ENCODE peak calls at places on chromosomes 12 and 14, in seven cellular contexts. I is transverse colon; J is D721Med; H is HL-60; D is AG09319; G is PC-3; A is CD8-positive, alpha-beta T cell. B is an unnamed sample.

GRCh38 chr12:79329933-79330332 is 360.8 kb downstream of the PAWR start:
- DNase-seq in I (no peak), J (no peak), H (no peak), D (no peak), G (peak; percentile 9), A (no peak), B (no peak)

GRCh38 chr14:60095781-60096450 is 4.2 kb downstream of the PCNX4 start:
- DNase-seq in I (no peak), J (no peak), H (no peak), D (no peak), G (peak; percentile 79), A (no peak), B (no peak)

GRCh38 chr12:77060136-77060882 is 5.1 kb downstream of the E2F7 start:
- DNase-seq in I (no peak), J (no peak), H (peak; percentile 74), D (no peak), G (no peak), A (no peak), B (peak; percentile 49)

GRCh38 chr12:118645219-118645618 is 268.9 kb downstream of the SUDS3 start:
- DNase-seq in I (no peak), J (no peak), H (no peak), D (no peak), G (peak; percentile 25), A (no peak), B (no peak)

GRCh38 chr12:49322708-49323523 is at the start of gene TROAP:
- DNase-seq in I (peak; percentile 98), J (peak; percentile 98), H (peak; percentile 99), D (peak; percentile 94), G (peak; percentile 99), A (peak; percentile 96), B (peak; percentile 99)

GRCh38 chr14:87944987-87945604 is 47.9 kb downstream of the GALC start:
- DNase-seq in I (no peak), J (no peak), H (no peak), D (peak; percentile 34), G (peak; percentile 66), A (no peak), B (peak; percentile 5)

GRCh38 chr14:67820428-67820881 is 876 bp downstream of the RAD51B start:
- DNase-seq in I (peak; percentile 36), J (no peak), H (peak; percentile 7), D (no peak), G (peak; percentile 13), A (no peak), B (peak; percentile 30)

GRCh38 chr14:74649673-74650072 is 37.6 kb upstream of the LTBP2 start:
- DNase-seq in I (no peak), J (no peak), H (no peak), D (no peak), G (peak; percentile 7), A (no peak), B (no peak)

GRCh38 chr14:90518941-90519256 is 122.1 kb downstream of the CALM1 start:
- DNase-seq in I (peak; percentile 54), J (no peak), H (peak; percentile 23), D (no peak), G (peak; percentile 52), A (peak; percentile 60), B (peak; percentile 68)

GRCh38 chr12:6042447-6042846 is 82.0 kb downstream of the VWF start:
- DNase-seq in I (no peak), J (no peak), H (no peak), D (no peak), G (no peak), A (no peak), B (no peak)

GRCh38 chr14:81221579-81222102 is 882 bp upstream of the GTF2A1 start:
- DNase-seq in I (no peak), J (no peak), H (no peak), D (no peak), G (no peak), A (no peak), B (no peak)

GRCh38 chr14:100898935-100899840 is 4.3 kb downstream of the RTL1 start:
- DNase-seq in I (no peak), J (no peak), H (no peak), D (no peak), G (no peak), A (no peak), B (no peak)

GRCh38 chr14:70780396-70781075 is 28.8 kb downstream of the MAP3K9 start:
- DNase-seq in I (peak; percentile 27), J (no peak), H (peak; percentile 45), D (no peak), G (no peak), A (no peak), B (peak; percentile 61)

GRCh38 chr12:80769553-80770140 is 52.9 kb downstream of the MYF5 start:
- DNase-seq in I (no peak), J (no peak), H (no peak), D (no peak), G (no peak), A (no peak), B (no peak)

GRCh38 chr14:103546651-103547454 is 15.6 kb downstream of the BAG5 start:
- DNase-seq in I (peak; percentile 79), J (peak; percentile 97), H (peak; percentile 60), D (no peak), G (peak; percentile 76), A (peak; percentile 80), B (peak; percentile 91)

GRCh38 chr14:67941456-67942018 is 122.0 kb downstream of the RAD51B start:
- DNase-seq in I (no peak), J (no peak), H (no peak), D (no peak), G (peak; percentile 20), A (no peak), B (no peak)

GRCh38 chr12:64699504-64700115 is 59.6 kb downstream of the GNS start:
- DNase-seq in I (no peak), J (no peak), H (peak; percentile 83), D (no peak), G (no peak), A (no peak), B (no peak)

GRCh38 chr12:19533567-19533966 is 94.3 kb downstream of the AEBP2 start:
- DNase-seq in I (no peak), J (no peak), H (no peak), D (no peak), G (no peak), A (no peak), B (no peak)

DNA sequence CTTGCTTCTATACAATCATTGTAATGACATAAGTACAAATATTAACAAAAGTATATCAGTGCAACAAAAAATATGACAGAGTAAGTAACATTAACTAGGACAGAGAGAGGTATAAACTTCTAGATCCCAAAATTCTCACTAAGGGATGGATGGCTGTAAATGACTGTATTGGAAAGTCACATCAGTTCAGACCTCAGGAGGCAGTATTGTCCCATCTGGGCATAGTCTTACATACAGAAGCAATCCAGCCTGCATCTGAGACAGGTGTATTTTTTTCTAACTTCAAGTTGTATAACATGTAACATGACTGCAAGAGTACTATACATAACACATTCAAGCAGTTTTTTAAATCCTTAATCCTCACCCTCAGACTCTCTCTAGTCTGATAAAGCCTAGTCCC is 99.0 kb downstream of the GARIN6 start:
- DNase-seq in I (no peak), J (no peak), H (no peak), D (no peak), G (peak; percentile 34), A (no peak), B (no peak)
- TF ChIP-seq CTCF in I (no peak), J (no peak), H (no peak), D (no peak), G (peak; percentile 38), A (no peak), B (no peak)

GRCh38 chr14:35211067-35211466 is 81.1 kb upstream of the PSMA6 start:
- DNase-seq in I (no peak), J (no peak), H (no peak), D (no peak), G (no peak), A (no peak), B (no peak)
- TF ChIP-seq CTCF in I (no peak), J (no peak), H (no peak), D (no peak), G (no peak), A (no peak), B (no peak)

GRCh38 chr14:35218963-35219362 is 73.2 kb upstream of the PSMA6 start:
- DNase-seq in I (no peak), J (no peak), H (no peak), D (no peak), G (no peak), A (no peak), B (no peak)

GRCh38 chr14:35213869-35214387 is 78.3 kb upstream of the PSMA6 start:
- DNase-seq in I (no peak), J (no peak), H (no peak), D (no peak), G (peak; percentile 70), A (no peak), B (no peak)

GRCh38 chr14:35213143-35213788 is 78.9 kb upstream of the PSMA6 start:
- DNase-seq in I (no peak), J (no peak), H (no peak), D (no peak), G (no peak), A (no peak), B (no peak)

GRCh38 chr14:35212471-35213142 is 79.6 kb upstream of the PSMA6 start:
- DNase-seq in I (no peak), J (no peak), H (no peak), D (no peak), G (no peak), A (no peak), B (no peak)

DNA sequence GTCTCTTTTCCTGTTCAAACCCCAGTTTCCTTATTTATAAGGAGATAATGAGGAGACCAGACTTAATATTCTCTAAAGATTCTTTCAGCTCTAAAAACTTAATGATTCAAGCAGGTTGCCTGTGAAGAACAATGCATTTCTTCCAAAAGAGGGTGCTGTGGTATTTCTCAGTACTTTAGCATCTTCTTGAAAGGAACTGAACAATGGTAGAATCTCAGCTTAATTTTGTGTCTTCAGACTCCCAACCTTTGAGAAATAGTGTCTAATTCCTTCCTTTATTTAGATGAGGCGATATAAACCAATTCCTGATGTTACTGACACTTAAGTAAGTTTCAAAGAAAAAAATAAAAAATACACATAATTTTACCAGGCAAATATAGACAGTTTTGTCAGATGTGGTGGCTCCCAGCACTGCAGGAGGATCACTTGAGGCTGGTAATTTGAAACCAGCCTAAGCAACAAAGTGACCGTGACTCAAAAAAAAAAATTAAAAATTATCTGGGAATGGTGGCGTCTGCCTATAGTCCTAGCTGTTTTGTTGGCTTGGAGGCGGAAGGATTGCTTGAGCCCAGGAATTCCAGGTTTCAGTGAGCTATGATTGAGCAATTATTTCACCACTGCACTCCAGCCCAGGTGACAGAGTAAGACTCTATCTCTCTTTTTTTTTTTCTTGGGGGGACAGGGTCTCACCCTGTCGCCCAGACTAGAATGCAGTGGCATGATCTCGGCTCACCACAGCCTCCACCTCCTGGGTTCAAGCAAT is 76.9 kb upstream of the PSMA6 start:
- DNase-seq in I (no peak), J (no peak), H (no peak), D (peak; percentile 41), G (peak; percentile 63), A (no peak), B (peak; percentile 35)
- TF ChIP-seq CTCF in I (peak; percentile 42), J (peak; percentile 55), H (no peak), D (peak; percentile 62), G (peak; percentile 73), A (no peak), B (peak; percentile 58)

GRCh38 chr12:126443977-126444376 is 1378.7 kb downstream of the AACS start:
- DNase-seq in I (no peak), J (no peak), H (no peak), D (no peak), G (no peak), A (no peak), B (no peak)

DNA sequence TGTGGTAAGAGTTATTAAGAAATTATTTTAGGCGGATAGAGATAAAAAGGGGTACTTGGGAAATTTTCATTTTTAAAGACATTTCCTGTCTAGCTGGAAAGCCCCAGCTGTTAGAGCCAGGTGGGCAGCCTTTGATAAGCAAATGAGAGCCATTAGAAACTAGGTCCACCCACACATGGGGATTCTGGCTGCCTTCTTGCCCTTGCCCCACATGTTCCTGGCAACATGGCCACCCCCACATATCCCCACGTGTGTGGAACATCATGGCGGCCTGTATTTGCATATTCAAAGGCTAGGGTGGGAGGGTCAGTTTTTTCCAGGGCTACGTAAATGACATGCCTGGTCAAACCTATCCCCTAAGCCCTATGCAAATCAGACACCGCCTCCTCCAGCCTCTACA is 1382.1 kb downstream of the AACS start:
- DNase-seq in I (no peak), J (no peak), H (no peak), D (no peak), G (no peak), A (no peak), B (no peak)
- TF ChIP-seq CTCF in I (no peak), J (no peak), H (no peak), D (no peak), G (no peak), A (no peak), B (no peak)

B was measured in GM10248.